ENCODE peak calls at places on chromosomes 4 and X, in six cellular contexts. F, W, P, X, Q and R are unnamed samples.
A peak's percentile ranks its signal among the peaks of the same experiment; 100 is the strongest.

GRCh38 chr4:52822583-52823477 is 39.3 kb upstream of the RASL11B start:
- DNase-seq in F (no peak), W (peak; percentile 79), P (peak; percentile 98), X (peak; percentile 85), Q (peak; percentile 88), R (no peak)

GRCh38 chrX:23699636-23700194 is 32.4 kb downstream of the PRDX4 start:
- DNase-seq in F (no peak), W (no peak), P (peak; percentile 2), X (no peak), Q (no peak), R (no peak)

GRCh38 chr4:48914311-48914710 is 7.7 kb upstream of the OCIAD2 start:
- DNase-seq in F (no peak), W (peak; percentile 78), P (no peak), X (peak; percentile 42), Q (no peak), R (no peak)

GRCh38 chr4:75542824-75543223 is 13.0 kb upstream of the ODAPH start:
- DNase-seq in F (no peak), W (peak; percentile 93), P (peak; percentile 10), X (peak; percentile 99), Q (peak; percentile 80), R (no peak)

GRCh38 chr4:89021678-89022077 is 35.3 kb downstream of the FAM13A start:
- DNase-seq in F (no peak), W (no peak), P (no peak), X (no peak), Q (no peak), R (no peak)

GRCh38 chr4:161704653-161705052 is 459.1 kb downstream of the FSTL5 start:
- DNase-seq in F (no peak), W (no peak), P (no peak), X (no peak), Q (no peak), R (no peak)

GRCh38 chrX:146435472-146435871 is 374.1 kb upstream of the CXorf51B start:
- DNase-seq in F (no peak), W (no peak), P (no peak), X (no peak), Q (no peak), R (no peak)

GRCh38 chrX:136047969-136048368 is 62.7 kb downstream of the SLC9A6 start:
- DNase-seq in F (no peak), W (peak; percentile 36), P (peak; percentile 43), X (no peak), Q (peak; percentile 37), R (no peak)

GRCh38 chr4:113901994-113902787 is 77.3 kb downstream of the ARSJ start:
- DNase-seq in F (peak; percentile 34), W (no peak), P (no peak), X (no peak), Q (peak; percentile 23), R (peak; percentile 41)

GRCh38 chr4:173243321-173243720 is 74.7 kb downstream of the GALNT7 start:
- DNase-seq in F (no peak), W (peak; percentile 80), P (peak; percentile 36), X (peak; percentile 88), Q (peak; percentile 80), R (no peak)

GRCh38 chrX:41912922-41913321 is 10.4 kb downstream of the CASK start:
- DNase-seq in F (no peak), W (no peak), P (no peak), X (peak; percentile 25), Q (peak; percentile 16), R (no peak)

GRCh38 chr4:1401409-1402020 is 4.7 kb downstream of the NKX1-1 start:
- DNase-seq in F (no peak), W (no peak), P (no peak), X (no peak), Q (no peak), R (no peak)

GRCh38 chr4:180578175-180578574 is 1665.0 kb upstream of the TENM3 start:
- DNase-seq in F (no peak), W (no peak), P (no peak), X (no peak), Q (no peak), R (no peak)

GRCh38 chr4:1050486-1051213 is 39.2 kb downstream of the FGFRL1 start:
- DNase-seq in F (no peak), W (no peak), P (peak; percentile 27), X (no peak), Q (no peak), R (no peak)

GRCh38 chr4:138225477-138225876 is 16.7 kb downstream of the SLC7A11 start:
- DNase-seq in F (no peak), W (peak; percentile 33), P (no peak), X (no peak), Q (no peak), R (no peak)
- TF ChIP-seq EZH2 in F (no peak), W (no peak), P (no peak), X (no peak), Q (no peak), R (no peak)

DNA sequence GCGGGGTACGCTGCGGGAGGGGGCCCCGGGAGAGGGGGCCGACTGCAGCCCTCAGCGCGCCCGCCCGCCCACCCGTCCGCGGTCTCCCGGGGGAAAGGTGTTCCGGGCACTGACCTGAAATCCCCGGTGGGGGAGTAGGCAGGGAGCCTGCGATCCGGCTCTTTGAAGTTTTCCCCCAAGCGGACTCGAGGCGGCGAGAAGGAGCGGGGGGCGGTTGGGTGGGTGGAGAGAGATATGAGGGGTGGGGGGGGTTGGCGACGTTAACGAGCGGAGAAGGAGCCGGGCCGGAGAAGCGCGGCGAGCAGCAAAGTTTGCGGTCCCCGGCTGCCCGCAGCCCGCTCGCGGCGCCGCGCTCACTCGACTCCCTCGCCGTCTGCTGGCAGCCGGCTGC is 662 bp downstream of the BCOR start:
- DNase-seq in F (no peak), W (no peak), P (no peak), X (no peak), Q (no peak), R (peak; percentile 66)
- H3K9ac ChIP-seq in F (peak overlapping the region; percentile 65), W (peak overlapping the region; percentile 74), P (peak overlapping the region; percentile 55), X (no peak overlapping the region), Q (no peak overlapping the region), R (peak overlapping the region; percentile 84)

DNA sequence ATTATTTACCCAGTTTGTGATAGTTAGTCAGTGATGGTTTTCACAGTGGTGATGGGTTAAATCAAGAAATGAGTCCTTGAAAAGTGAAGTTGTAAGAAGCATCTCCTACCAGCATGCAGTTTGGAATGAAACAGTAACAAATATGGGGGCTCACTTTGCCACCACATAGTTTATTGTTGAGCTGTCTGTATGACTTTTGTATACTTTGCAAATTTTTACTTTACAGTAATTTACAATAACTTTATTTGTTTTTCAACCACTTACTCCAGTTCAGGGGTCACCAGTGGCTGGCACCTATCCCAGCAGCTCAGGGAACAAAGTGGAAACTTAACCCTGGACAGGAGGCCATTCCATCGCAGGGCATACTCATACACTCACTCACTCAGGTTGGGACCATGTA is 64.5 kb upstream of the ANKRD50 start:
- DNase-seq in F (no peak), W (no peak), P (peak; percentile 22), X (no peak), Q (peak; percentile 26), R (no peak)
- TF ChIP-seq EZH2 in F (no peak), W (no peak), P (no peak), X (no peak), Q (no peak), R (no peak)

GRCh38 chrX:48919360-48919821 is 567 bp upstream of the PIM2 start:
- DNase-seq in F (no peak), W (no peak), P (no peak), X (no peak), Q (no peak), R (no peak)
- H3K9ac ChIP-seq in F (peak overlapping the region; percentile 43), W (peak overlapping the region; percentile 18), P (peak overlapping the region; percentile 4), X (no peak overlapping the region), Q (peak overlapping the region; percentile 8), R (peak overlapping the region; percentile 54)

GRCh38 chr4:5470318-5470889 is 238.0 kb downstream of the EVC2 start:
- DNase-seq in F (no peak), W (peak; percentile 3), P (no peak), X (no peak), Q (no peak), R (no peak)

GRCh38 chr4:5471206-5471605 is 237.2 kb downstream of the EVC2 start:
- DNase-seq in F (no peak), W (no peak), P (no peak), X (no peak), Q (no peak), R (no peak)

GRCh38 chr4:5471691-5472090 is 236.7 kb downstream of the EVC2 start:
- DNase-seq in F (no peak), W (no peak), P (no peak), X (no peak), Q (no peak), R (no peak)

GRCh38 chr4:5467111-5467510 is 241.2 kb downstream of the EVC2 start:
- DNase-seq in F (no peak), W (no peak), P (no peak), X (no peak), Q (no peak), R (no peak)

DNA sequence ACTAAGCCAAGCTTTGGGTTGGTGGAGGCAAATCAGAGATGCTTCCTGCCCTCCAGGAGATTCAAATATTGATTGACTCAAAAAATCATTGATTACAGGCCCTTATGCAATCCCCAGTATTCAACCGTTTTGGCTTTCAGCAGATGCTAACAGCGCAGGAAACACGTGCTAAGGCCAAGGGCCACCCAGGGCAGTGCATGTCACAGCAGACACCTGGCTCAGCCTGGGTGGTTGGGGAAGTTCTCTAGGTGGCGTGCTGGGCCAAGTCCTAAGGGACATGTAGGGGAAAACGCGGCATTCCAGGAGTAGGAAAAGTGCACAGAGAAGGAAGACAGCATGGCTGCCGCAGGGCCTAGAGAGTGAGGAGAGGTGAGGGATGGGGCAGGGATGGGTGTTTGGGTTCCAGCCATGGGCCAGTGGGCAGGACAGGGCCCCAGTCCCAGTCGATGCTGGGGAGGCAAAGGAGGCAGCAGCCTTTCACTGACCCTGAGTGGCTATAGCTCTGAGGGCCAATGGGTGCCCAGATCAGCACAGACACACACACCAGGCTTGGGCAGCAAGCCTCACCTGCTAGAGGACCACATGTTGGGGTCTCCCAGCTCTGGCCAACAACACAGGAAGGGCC is 239.1 kb downstream of the EVC2 start:
- DNase-seq in F (peak; percentile 6), W (no peak), P (no peak), X (no peak), Q (no peak), R (no peak)
- TF ChIP-seq EZH2 in F (no peak), W (no peak), P (no peak), X (no peak), Q (no peak), R (no peak)